ENCODE peak calls at places on chromosomes 7 and 10, in five cellular contexts. I, X, W, B and L are unnamed samples.

GRCh38 chr7:87926581-87927461 is 7.2 kb upstream of the ADAM22 start:
- DNase-seq in B (peak), I (no peak), X (no peak), W (no peak), L (no peak)

GRCh38 chr7:97342512-97342911 is 225.0 kb downstream of the SDHAF3 start:
- DNase-seq in X (no peak), I (no peak), B (no peak), W (no peak), L (no peak)

GRCh38 chr10:112373912-112374338 is at the start of gene ACSL5:
- DNase-seq in W (no peak), I (no peak), X (no peak), B (no peak), L (no peak)

GRCh38 chr7:88253640-88254039 is 33.8 kb upstream of the SRI start:
- DNase-seq in I (no peak), B (no peak), W (no peak), X (no peak), L (no peak)

GRCh38 chr10:58807631-58808024 is 295.0 kb downstream of the BICC1 start:
- DNase-seq in X (no peak), I (no peak), W (no peak), B (no peak), L (peak)

GRCh38 chr10:69101451-69102095 is 13.7 kb downstream of the SRGN start:
- DNase-seq in W (no peak), B (peak), X (peak), I (no peak), L (no peak)

GRCh38 chr10:118017071-118017740 is 29.5 kb downstream of the RAB11FIP2 start:
- DNase-seq in X (no peak), B (no peak), W (no peak), I (no peak), L (no peak)

GRCh38 chr7:37211097-37211496 is 237.6 kb downstream of the ELMO1 start:
- DNase-seq in I (no peak), X (no peak), B (no peak), W (peak), L (peak)

GRCh38 chr10:10477859-10478258 is 539.8 kb upstream of the CELF2 start:
- DNase-seq in W (no peak), X (no peak), B (no peak), I (no peak), L (no peak)

GRCh38 chr7:84372155-84372621 is 177.6 kb upstream of the SEMA3A start:
- DNase-seq in I (no peak), X (no peak), W (peak), B (no peak), L (peak)
- H3K4me3 ChIP-seq in I (no peak), X (no peak), W (no peak), B (no peak), L (no peak)

DNA sequence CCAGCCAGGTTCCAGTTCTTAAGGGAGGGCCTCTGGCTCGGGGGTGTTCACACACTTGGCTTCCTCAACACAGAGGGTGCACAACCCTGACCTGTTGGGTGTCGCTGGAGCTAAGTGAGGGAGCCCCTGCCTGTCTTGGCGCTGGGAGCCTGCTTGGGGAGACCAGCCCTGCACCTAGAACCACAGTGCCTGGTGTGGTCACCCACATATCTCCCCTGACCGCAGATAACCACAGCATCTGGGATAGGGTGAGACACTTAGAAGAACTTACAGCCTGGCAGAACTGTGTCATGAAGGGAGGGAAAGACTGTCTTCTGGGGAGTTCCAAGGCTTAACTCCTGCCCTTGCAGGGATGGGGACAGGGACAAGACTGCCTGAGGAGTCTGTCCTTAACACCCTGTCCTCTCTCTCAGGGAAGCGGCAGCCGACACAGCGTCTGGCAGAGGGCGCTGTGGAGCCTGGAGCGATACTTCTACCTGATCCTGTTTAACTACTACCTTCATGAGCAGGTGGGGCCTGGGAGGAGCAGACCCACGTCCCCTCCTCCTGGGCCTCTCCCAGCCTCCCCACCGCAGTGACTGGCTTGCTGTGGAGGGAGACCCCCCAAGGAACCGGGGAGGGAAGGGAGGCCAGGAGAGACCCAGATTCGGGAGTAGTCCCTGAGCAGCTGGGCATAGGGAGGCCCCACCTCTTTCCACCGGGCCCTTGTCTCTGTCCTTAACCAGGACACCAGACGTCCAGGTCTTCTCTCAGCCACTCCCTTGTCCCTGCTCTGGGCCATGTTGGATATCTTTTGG is 59.0 kb downstream of the PALD1 start:
- DNase-seq in B (no peak), X (no peak), I (no peak), W (no peak), L (no peak)
- TF ChIP-seq CTCF in B (peak), X (peak), I (peak), W (peak), L (peak)

GRCh38 chr10:133085251-133086125 is 2.2 kb upstream of the ADGRA1 start:
- DNase-seq in I (no peak), B (no peak), X (no peak), W (no peak), L (no peak)

GRCh38 chr10:133088524-133089460 is 1.1 kb downstream of the ADGRA1 start:
- DNase-seq in I (no peak), X (no peak), W (no peak), B (no peak), L (no peak)

GRCh38 chr10:133086247-133086646 is 1.5 kb upstream of the ADGRA1 start:
- DNase-seq in X (no peak), B (no peak), I (no peak), W (no peak), L (no peak)

GRCh38 chr10:133087679-133088523 is at the start of gene ADGRA1:
- DNase-seq in I (no peak), W (no peak), X (no peak), B (no peak), L (no peak)

DNA sequence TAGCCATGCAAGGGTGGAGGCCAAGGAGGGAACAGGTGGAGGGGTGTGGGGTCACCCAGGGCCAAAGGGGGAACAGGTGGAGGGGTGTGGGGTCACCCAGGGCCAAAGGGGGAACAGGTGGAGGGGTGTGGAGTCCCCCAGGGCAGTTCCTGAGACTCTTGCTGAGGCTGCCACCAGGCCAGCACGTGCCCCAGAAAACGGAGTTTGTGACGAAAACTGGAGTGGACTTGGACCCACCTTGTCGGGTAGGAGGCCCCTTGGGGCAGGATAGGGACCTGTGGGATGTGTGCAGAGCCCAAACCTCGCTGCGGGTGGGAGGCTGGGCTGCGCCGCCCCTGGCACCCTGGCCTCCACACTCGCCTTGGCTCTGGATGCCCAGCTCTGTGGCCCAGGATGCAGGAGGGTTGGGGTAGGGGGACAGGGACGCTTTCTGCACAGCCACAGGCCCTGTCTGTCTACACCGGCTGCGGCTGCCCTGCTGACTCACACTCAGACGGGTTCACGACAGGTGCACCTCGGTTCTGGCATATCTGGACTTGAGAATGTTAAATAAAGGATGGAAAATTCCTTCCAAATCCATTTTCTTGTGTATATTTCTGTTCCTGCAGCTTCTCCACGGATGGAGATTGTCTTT is 562 bp upstream of the ADGRA1 start:
- DNase-seq in W (no peak), B (no peak), I (no peak), X (no peak), L (no peak)
- H3K4me3 ChIP-seq in W (no peak), B (no peak), I (no peak), X (no peak), L (no peak)

DNA sequence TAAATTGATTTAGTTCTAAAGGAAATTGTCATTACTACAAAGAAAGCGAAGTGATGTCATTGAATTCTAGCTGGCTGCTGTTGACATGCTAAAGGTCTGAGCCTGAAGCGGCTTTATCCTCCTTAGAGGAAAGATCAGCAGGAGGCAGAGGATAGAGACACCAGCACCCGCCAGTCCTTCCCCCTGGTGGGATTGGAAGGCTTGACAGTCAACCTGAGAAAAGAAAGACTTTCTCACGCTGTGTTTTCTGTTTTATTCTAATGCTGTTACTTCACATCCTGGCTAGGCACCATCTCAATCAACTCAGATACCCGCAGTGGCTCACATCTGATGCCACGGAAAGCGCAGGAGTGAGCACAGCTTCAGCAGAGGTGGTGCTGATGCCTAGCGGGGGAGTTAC is 5.5 kb downstream of the HABP2 start:
- DNase-seq in X (no peak), I (no peak), W (no peak), B (no peak), L (no peak)
- TF ChIP-seq CTCF in X (no peak), I (no peak), W (no peak), B (no peak), L (no peak)

DNA sequence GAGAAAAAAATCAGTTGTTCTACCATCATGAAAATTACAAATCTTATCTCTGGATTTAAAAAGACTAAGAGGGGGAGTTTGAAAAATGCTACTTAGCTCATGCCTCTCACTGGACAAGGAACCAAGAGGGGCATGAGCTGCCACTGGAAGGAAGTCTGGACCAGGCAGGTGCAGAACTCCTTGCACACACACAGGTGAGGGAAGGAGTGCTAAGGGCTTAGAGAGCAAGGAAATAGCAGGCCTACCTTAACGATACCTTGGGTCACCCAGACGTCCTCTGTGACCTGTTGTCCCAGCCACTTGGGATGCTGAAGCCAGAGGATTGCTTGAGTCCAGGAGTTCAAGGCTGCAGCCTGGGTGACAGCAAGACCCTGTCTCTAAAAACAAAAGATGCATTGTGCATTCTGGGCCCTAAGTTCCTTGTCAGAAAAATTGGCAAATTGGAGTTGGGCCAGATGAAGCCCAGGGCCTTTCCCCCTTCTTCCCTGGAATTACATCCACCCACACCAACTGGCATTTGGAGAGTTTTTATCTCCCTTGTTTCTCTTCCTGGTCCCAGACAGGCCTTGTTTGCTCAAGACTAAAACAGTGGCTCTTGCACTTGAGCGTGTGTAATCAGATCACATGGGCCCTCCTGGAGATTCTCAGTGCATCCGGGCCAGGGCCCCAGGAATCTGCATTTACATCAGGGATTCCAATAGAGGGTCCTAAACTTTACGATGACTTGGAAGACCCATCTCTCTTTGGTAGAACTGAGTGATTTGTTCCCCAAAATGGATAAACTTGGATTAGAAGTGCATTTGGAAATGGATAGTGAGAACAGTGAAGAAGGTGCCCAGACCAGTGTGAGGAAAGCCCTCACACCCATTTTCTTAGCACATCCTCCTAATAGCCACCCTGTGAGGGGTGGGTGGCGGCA is 3.0 kb downstream of the DDIT4 start:
- DNase-seq in X (peak), B (peak), I (no peak), W (no peak), L (no peak)
- H3K4me3 ChIP-seq in X (peak), B (peak), I (peak), W (peak), L (peak)

GRCh38 chr10:97373456-97373855 is 27.7 kb downstream of the RRP12 start:
- DNase-seq in I (peak), B (no peak), W (no peak), X (no peak), L (no peak)
- TF ChIP-seq CTCF in I (no peak), B (no peak), W (no peak), X (no peak), L (no peak)

GRCh38 chr7:94656658-94656924 is 658 bp upstream of the SGCE start:
- DNase-seq in X (no peak), I (no peak), W (no peak), B (no peak), L (no peak)
- H3K4me3 ChIP-seq in X (peak), I (peak), W (peak), B (no peak), L (peak)